ENCODE peak calls at places on chromosomes 5 and 9, in four cellular contexts. X, R, G and D are unnamed samples.
A peak's percentile ranks its signal among the peaks of the same experiment; 100 is the strongest.

GRCh38 chr5:16271851-16272250 is 92.3 kb upstream of the MARCHF11 start:
- DNase-seq in X (no peak), R (no peak), G (no peak), D (no peak)

GRCh38 chr9:127608104-127608966 is 3.7 kb upstream of the STXBP1 start:
- DNase-seq in X (peak; percentile 81), R (no peak), G (peak; percentile 84), D (peak; percentile 81)

GRCh38 chr5:36156124-36156601 is 4.3 kb downstream of the SKP2 start:
- DNase-seq in X (no peak), R (no peak), G (no peak), D (no peak)

GRCh38 chr9:121324755-121325154 is 45.3 kb downstream of the STOM start:
- DNase-seq in X (no peak), R (no peak), G (no peak), D (no peak)

GRCh38 chr9:130820135-130820738 is 14.8 kb upstream of the ABL1 start:
- DNase-seq in X (no peak), R (no peak), G (no peak), D (no peak)

GRCh38 chr5:137218896-137219295 is 280.2 kb downstream of the SPOCK1 start:
- DNase-seq in X (no peak), R (no peak), G (no peak), D (no peak)

GRCh38 chr9:106693546-106693945 is 169.4 kb upstream of the ZNF462 start:
- DNase-seq in X (no peak), R (no peak), G (no peak), D (no peak)

GRCh38 chr9:37908283-37908682 is 4.4 kb upstream of the SLC25A51 start:
- DNase-seq in X (no peak), R (no peak), G (no peak), D (no peak)

GRCh38 chr5:92945630-92946097 is 635.4 kb downstream of the NR2F1-AS1 start:
- DNase-seq in X (no peak), R (no peak), G (no peak), D (no peak)

GRCh38 chr9:76912631-76913275 is 6.8 kb upstream of the PRUNE2 start:
- DNase-seq in X (no peak), R (no peak), G (no peak), D (no peak)

GRCh38 chr5:69512740-69513260 is 20.2 kb downstream of the OCLN start:
- DNase-seq in X (no peak), R (no peak), G (no peak), D (no peak)

GRCh38 chr5:69450116-69450515 is 35.2 kb downstream of the MARVELD2 start:
- DNase-seq in X (no peak), R (no peak), G (no peak), D (no peak)

GRCh38 chr9:123470991-123471770 is 115.2 kb downstream of the CRB2 start:
- DNase-seq in X (no peak), R (no peak), G (no peak), D (no peak)

GRCh38 chr9:81146684-81147337 is 542.5 kb downstream of the TLE1 start:
- DNase-seq in X (no peak), R (no peak), G (no peak), D (peak; percentile 81)

GRCh38 chr9:127723450-127723849 is 7.6 kb downstream of the TTC16 start:
- DNase-seq in X (no peak), R (no peak), G (no peak), D (no peak)

GRCh38 chr5:125004009-125004408 is 257.6 kb upstream of the ZNF608 start:
- DNase-seq in X (no peak), R (no peak), G (no peak), D (no peak)

GRCh38 chr5:137778772-137779564 is 24.8 kb upstream of the HNRNPA0 start:
- DNase-seq in X (peak; percentile 8), R (no peak), G (no peak), D (peak; percentile 33)

GRCh38 chr9:79809931-79810330 is 238.2 kb downstream of the TLE4 start:
- DNase-seq in X (no peak), R (no peak), G (no peak), D (peak; percentile 30)

GRCh38 chr5:72433520-72433919 is 73.7 kb downstream of the ZNF366 start:
- DNase-seq in X (no peak), R (no peak), G (no peak), D (no peak)

GRCh38 chr9:36328798-36329411 is 70.7 kb upstream of the GNE start:
- DNase-seq in X (peak; percentile 61), R (no peak), G (peak; percentile 64), D (peak; percentile 77)

GRCh38 chr9:128247191-128247803 is 28.5 kb downstream of the GOLGA2 start:
- DNase-seq in X (no peak), R (no peak), G (no peak), D (no peak)

GRCh38 chr9:136031741-136032638 is 63.1 kb downstream of the NACC2 start:
- DNase-seq in X (no peak), R (no peak), G (no peak), D (no peak)

GRCh38 chr5:167049043-167049663 is 1242.3 kb upstream of the WWC1 start:
- DNase-seq in X (no peak), R (no peak), G (peak; percentile 71), D (peak; percentile 43)

GRCh38 chr5:179279347-179280094 is 65.7 kb downstream of the ADAMTS2 start:
- DNase-seq in X (no peak), R (no peak), G (no peak), D (no peak)

GRCh38 chr5:74538206-74538661 is 102.3 kb downstream of the ENC1 start:
- DNase-seq in X (no peak), R (peak; percentile 81), G (peak; percentile 72), D (no peak)

GRCh38 chr5:122500245-122501086 is 188.4 kb downstream of the SNCAIP start:
- DNase-seq in X (no peak), R (peak; percentile 52), G (peak; percentile 67), D (no peak)

GRCh38 chr9:79012561-79012960 is 559.2 kb upstream of the TLE4 start:
- DNase-seq in X (no peak), R (no peak), G (no peak), D (no peak)

GRCh38 chr5:39256472-39256871 is 37.1 kb upstream of the FYB1 start:
- DNase-seq in X (no peak), R (no peak), G (no peak), D (no peak)
- H3K4me3 ChIP-seq in X (no peak overlapping the region), R (no peak overlapping the region), G (no peak overlapping the region), D (no peak overlapping the region)

DNA sequence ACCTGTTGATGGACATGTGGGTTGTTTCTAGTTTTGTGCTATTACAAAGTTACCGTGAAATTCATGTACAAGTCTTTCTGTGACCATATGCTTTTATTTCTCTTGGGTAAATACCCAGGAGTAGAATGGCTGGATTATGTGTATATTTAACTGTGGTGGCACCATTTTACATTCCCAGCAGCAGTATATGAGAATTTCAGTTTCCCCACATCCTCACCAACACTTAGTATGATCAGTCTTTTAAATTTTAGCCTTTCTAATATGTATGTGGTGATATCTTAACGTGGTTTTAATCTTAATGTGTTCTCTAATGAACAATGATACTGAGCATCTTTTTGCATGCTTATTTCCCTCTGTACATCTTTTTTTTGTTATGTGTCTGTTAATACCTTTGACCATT is 36.6 kb downstream of the GALNT10 start:
- DNase-seq in X (no peak), R (no peak), G (no peak), D (no peak)
- H3K4me3 ChIP-seq in X (no peak overlapping the region), R (no peak overlapping the region), G (no peak overlapping the region), D (no peak overlapping the region)

DNA sequence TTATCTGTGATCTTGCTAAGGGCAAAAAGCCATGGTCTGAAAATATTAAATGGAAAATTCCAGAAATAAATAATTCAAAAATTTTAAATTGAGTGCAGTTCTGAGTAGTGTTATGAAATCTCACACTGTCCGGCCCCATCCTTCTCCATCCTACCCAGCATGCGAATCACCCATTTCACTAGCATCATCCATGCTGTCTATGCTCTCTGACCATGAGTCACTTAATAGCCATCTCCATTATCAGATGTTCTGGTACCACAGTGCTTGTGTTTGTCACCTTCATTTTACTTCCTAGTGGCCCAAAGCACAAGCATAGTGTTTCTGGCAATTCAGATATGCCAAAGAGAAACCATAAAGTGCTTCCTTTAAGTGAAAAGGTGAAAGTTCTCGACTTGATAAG is 63.3 kb upstream of the SMC5 start:
- DNase-seq in X (no peak), R (no peak), G (no peak), D (no peak)
- H3K4me3 ChIP-seq in X (no peak overlapping the region), R (no peak overlapping the region), G (no peak overlapping the region), D (no peak overlapping the region)

DNA sequence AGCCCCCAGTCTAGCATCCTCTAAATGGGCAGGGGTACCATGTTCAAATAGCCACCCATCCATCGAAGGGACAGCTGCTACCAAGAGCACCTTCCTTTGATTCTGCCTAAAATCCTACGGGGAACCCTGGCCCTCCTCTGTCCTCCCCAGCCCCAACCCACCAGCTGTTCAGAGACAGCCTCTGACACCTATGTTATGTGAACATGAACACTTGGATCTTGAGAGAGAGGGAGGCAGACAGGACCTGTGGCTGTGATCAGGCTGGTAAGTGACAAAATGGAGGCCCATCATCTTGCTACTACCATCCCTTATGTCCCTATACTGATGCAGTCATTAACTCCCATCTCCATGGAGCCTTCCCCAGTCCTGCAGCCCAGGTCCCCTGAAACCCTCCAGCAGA is 8.2 kb downstream of the SLC23A1 start:
- DNase-seq in X (no peak), R (no peak), G (no peak), D (no peak)
- H3K4me3 ChIP-seq in X (no peak overlapping the region), R (no peak overlapping the region), G (no peak overlapping the region), D (no peak overlapping the region)

DNA sequence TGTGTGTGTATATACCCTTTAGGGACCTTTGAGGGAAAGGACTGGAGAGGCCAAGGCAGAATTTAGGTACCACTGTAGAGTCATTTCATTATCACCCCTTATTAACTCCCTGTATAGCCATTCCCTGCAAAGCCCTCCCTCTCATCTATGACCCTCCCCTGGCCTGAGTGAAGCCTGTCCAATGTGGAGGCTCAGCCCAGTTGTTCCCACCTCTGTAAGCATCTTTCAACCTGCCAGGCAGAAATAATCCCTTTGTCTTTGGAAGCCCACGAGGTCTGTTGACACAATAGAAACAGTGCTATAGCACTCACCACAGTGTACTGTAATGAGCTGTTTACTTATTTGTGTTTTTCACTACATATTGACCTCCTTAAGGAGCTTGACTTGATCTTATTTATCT is 88.5 kb upstream of the SEMA6A start:
- DNase-seq in X (no peak), R (no peak), G (no peak), D (no peak)
- H3K4me3 ChIP-seq in X (no peak overlapping the region), R (no peak overlapping the region), G (no peak overlapping the region), D (no peak overlapping the region)

DNA sequence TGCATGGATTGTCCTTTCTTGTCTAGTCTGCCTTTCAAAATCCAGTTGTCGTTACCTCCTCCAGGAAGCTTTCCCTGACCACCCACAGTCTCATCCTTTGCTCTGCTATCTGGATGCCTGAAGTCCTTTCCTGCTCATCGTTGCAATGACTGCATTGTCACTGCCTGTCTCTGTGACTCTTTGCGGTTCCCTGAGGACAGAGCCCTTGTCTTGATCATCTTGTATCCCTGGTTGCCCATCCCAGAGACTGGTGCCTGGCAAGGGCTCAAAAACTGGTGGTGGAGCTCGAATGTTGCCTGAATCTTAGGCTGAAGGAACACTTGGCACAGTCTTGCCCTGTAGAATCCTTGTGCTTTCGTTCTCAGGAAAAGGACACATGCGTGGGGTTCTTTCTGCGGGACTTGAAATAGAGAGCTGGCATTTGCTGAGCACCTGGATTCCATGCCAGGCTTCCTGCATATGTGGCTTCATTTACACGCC is 2.4 kb downstream of the NEURL1B start:
- DNase-seq in X (no peak), R (no peak), G (no peak), D (no peak)
- H3K4me3 ChIP-seq in X (no peak overlapping the region), R (peak overlapping the region; percentile 74), G (peak overlapping the region; percentile 6), D (no peak overlapping the region)

GRCh38 chr9:34559616-34560546 is 29.6 kb downstream of the CNTFR start:
- DNase-seq in X (no peak), R (peak; percentile 65), G (peak; percentile 55), D (no peak)
- H3K4me3 ChIP-seq in X (no peak overlapping the region), R (no peak overlapping the region), G (no peak overlapping the region), D (no peak overlapping the region)